ENCODE peak calls at places on chromosomes 4 and X, in seven cellular contexts. One of them, this sample, is unnamed.

GRCh38 chr4:95761441-95761840 is 78.5 kb upstream of the PDHA2 start:
- DNase-seq in mesenteric fat pad: no peak
- DNase-seq in posterior cingulate gyrus: no peak
- DNase-seq in GM04503: no peak
- DNase-seq in T-helper 1 cell: no peak
- DNase-seq in HCEC 1CT: no peak
- DNase-seq in NCI-H446 treated with DMSO at 0.1 percent for 48 hours: no peak
- DNase-seq in this sample: no peak

GRCh38 chr4:2066011-2066551 is 7.0 kb downstream of the NAT8L start:
- DNase-seq in mesenteric fat pad: no peak
- DNase-seq in posterior cingulate gyrus: peak; percentile 9
- DNase-seq in GM04503: no peak
- DNase-seq in T-helper 1 cell: no peak
- DNase-seq in HCEC 1CT: no peak
- DNase-seq in NCI-H446 treated with DMSO at 0.1 percent for 48 hours: no peak
- DNase-seq in this sample: no peak

GRCh38 chrX:30576881-30577280 is 685 bp downstream of the TASL start:
- DNase-seq in mesenteric fat pad: no peak
- DNase-seq in posterior cingulate gyrus: no peak
- DNase-seq in GM04503: no peak
- DNase-seq in T-helper 1 cell: no peak
- DNase-seq in HCEC 1CT: no peak
- DNase-seq in NCI-H446 treated with DMSO at 0.1 percent for 48 hours: no peak
- DNase-seq in this sample: no peak

GRCh38 chr4:53804719-53805118 is 213.4 kb upstream of the LNX1 start:
- DNase-seq in mesenteric fat pad: no peak
- DNase-seq in posterior cingulate gyrus: no peak
- DNase-seq in GM04503: no peak
- DNase-seq in T-helper 1 cell: no peak
- DNase-seq in HCEC 1CT: no peak
- DNase-seq in NCI-H446 treated with DMSO at 0.1 percent for 48 hours: no peak
- DNase-seq in this sample: peak; percentile 48

GRCh38 chrX:24259544-24260240 is 54.2 kb downstream of the SUPT20HL2 start:
- DNase-seq in mesenteric fat pad: no peak
- DNase-seq in posterior cingulate gyrus: no peak
- DNase-seq in GM04503: no peak
- DNase-seq in T-helper 1 cell: peak; percentile 1
- DNase-seq in HCEC 1CT: peak; percentile 36
- DNase-seq in NCI-H446 treated with DMSO at 0.1 percent for 48 hours: peak; percentile 24
- DNase-seq in this sample: peak; percentile 32

GRCh38 chr4:17865866-17866363 is 55.1 kb downstream of the NCAPG start:
- DNase-seq in mesenteric fat pad: no peak
- DNase-seq in posterior cingulate gyrus: no peak
- DNase-seq in GM04503: no peak
- DNase-seq in T-helper 1 cell: no peak
- DNase-seq in HCEC 1CT: no peak
- DNase-seq in NCI-H446 treated with DMSO at 0.1 percent for 48 hours: no peak
- DNase-seq in this sample: no peak

GRCh38 chrX:108165349-108166111 is 74.0 kb downstream of the ATG4A start:
- DNase-seq in mesenteric fat pad: no peak
- DNase-seq in posterior cingulate gyrus: no peak
- DNase-seq in GM04503: no peak
- DNase-seq in T-helper 1 cell: no peak
- DNase-seq in HCEC 1CT: peak; percentile 59
- DNase-seq in NCI-H446 treated with DMSO at 0.1 percent for 48 hours: no peak
- DNase-seq in this sample: no peak

GRCh38 chr4:74545488-74545887 is 100.6 kb downstream of the AREG start:
- DNase-seq in mesenteric fat pad: no peak
- DNase-seq in posterior cingulate gyrus: no peak
- DNase-seq in GM04503: no peak
- DNase-seq in T-helper 1 cell: no peak
- DNase-seq in HCEC 1CT: no peak
- DNase-seq in NCI-H446 treated with DMSO at 0.1 percent for 48 hours: no peak
- DNase-seq in this sample: no peak

GRCh38 chr4:53676402-53676871 is 85.2 kb upstream of the LNX1 start:
- DNase-seq in mesenteric fat pad: no peak
- DNase-seq in posterior cingulate gyrus: no peak
- DNase-seq in GM04503: peak; percentile 42
- DNase-seq in T-helper 1 cell: no peak
- DNase-seq in HCEC 1CT: peak; percentile 58
- DNase-seq in NCI-H446 treated with DMSO at 0.1 percent for 48 hours: no peak
- DNase-seq in this sample: no peak

This sample was measured in MM.1S.